ENCODE peak calls at places on chromosomes 7 and 10, in seven cellular contexts. U, D, A, T, N, C and K are unnamed samples.

GRCh38 chr10:131678171-131678570 is 222.6 kb upstream of the PPP2R2D start:
- DNase-seq in U (no peak), D (peak), A (no peak), T (no peak), N (no peak), C (no peak), K (no peak)

GRCh38 chr7:48390381-48391327 is 219.4 kb downstream of the ABCA13 start:
- DNase-seq in U (no peak), D (no peak), A (no peak), T (no peak), N (no peak), C (no peak), K (no peak)

GRCh38 chr10:46539596-46540411 is 16.7 kb downstream of the GPRIN2 start:
- DNase-seq in U (peak), D (no peak), A (no peak), T (peak), N (no peak), C (peak), K (no peak)

GRCh38 chr7:126993626-126994213 is 259.0 kb downstream of the GRM8 start:
- DNase-seq in U (no peak), D (no peak), A (no peak), T (no peak), N (no peak), C (no peak), K (no peak)

GRCh38 chr10:30587522-30588031 is 42.0 kb downstream of the LYZL2 start:
- DNase-seq in U (no peak), D (no peak), A (peak), T (no peak), N (peak), C (peak), K (no peak)

GRCh38 chr10:100353770-100354485 is 6.9 kb downstream of the SCD start:
- DNase-seq in U (no peak), D (no peak), A (no peak), T (no peak), N (no peak), C (no peak), K (no peak)

GRCh38 chr10:6033954-6034353 is 28.2 kb downstream of the IL2RA start:
- DNase-seq in U (no peak), D (no peak), A (peak), T (peak), N (no peak), C (no peak), K (no peak)

GRCh38 chr7:34060548-34060947 is 155.2 kb downstream of the BMPER start:
- DNase-seq in U (no peak), D (no peak), A (no peak), T (peak), N (no peak), C (no peak), K (no peak)

GRCh38 chr10:13120786-13121499 is 21.0 kb downstream of the OPTN start:
- DNase-seq in U (no peak), D (no peak), A (no peak), T (no peak), N (no peak), C (no peak), K (no peak)

GRCh38 chr10:103776878-103777591 is 78.3 kb downstream of the SH3PXD2A start:
- DNase-seq in U (no peak), D (peak), A (no peak), T (peak), N (peak), C (peak), K (no peak)

GRCh38 chr10:21135396-21135973 is 238.4 kb upstream of the NEBL start:
- DNase-seq in U (no peak), D (no peak), A (no peak), T (peak), N (no peak), C (no peak), K (no peak)

GRCh38 chr10:86953747-86954680 is 3.4 kb downstream of the MMRN2 start:
- DNase-seq in U (no peak), D (peak), A (peak), T (peak), N (peak), C (no peak), K (no peak)

GRCh38 chr10:97684866-97685394 is 2.1 kb downstream of the AVPI1 start:
- DNase-seq in U (no peak), D (no peak), A (no peak), T (no peak), N (no peak), C (no peak), K (no peak)

GRCh38 chr7:157117796-157118195 is 20.9 kb upstream of the UBE3C start:
- DNase-seq in U (no peak), D (no peak), A (no peak), T (no peak), N (no peak), C (no peak), K (no peak)

GRCh38 chr10:86520871-86521619 is 547 bp downstream of the WAPL start:
- DNase-seq in U (peak), D (peak), A (peak), T (peak), N (peak), C (peak), K (peak)

GRCh38 chr10:5684971-5685763 is 529 bp downstream of the TASOR2 start:
- DNase-seq in U (peak), D (peak), A (peak), T (peak), N (peak), C (peak), K (peak)

GRCh38 chr7:148672041-148672440 is 26.7 kb upstream of the CUL1 start:
- DNase-seq in U (no peak), D (no peak), A (no peak), T (no peak), N (no peak), C (no peak), K (no peak)

GRCh38 chr7:28149291-28150101 is 31.1 kb downstream of the JAZF1 start:
- DNase-seq in U (no peak), D (no peak), A (no peak), T (no peak), N (no peak), C (no peak), K (no peak)

GRCh38 chr10:110206988-110207804 is at the start of gene MXI1:
- DNase-seq in U (peak), D (peak), A (peak), T (peak), N (peak), C (peak), K (no peak)

GRCh38 chr10:63376560-63377304 is 89.0 kb downstream of the JMJD1C start:
- DNase-seq in U (no peak), D (no peak), A (no peak), T (peak), N (no peak), C (no peak), K (no peak)
- H3K27ac ChIP-seq in U (no peak), D (no peak), A (no peak), T (peak), N (no peak), C (no peak), K (no peak)

GRCh38 chr10:124628676-124629021 is 115.5 kb downstream of the FAM53B start:
- DNase-seq in U (no peak), D (no peak), A (no peak), T (no peak), N (no peak), C (no peak), K (no peak)
- H3K27ac ChIP-seq in U (no peak), D (no peak), A (peak), T (no peak), N (peak), C (no peak), K (no peak)

DNA sequence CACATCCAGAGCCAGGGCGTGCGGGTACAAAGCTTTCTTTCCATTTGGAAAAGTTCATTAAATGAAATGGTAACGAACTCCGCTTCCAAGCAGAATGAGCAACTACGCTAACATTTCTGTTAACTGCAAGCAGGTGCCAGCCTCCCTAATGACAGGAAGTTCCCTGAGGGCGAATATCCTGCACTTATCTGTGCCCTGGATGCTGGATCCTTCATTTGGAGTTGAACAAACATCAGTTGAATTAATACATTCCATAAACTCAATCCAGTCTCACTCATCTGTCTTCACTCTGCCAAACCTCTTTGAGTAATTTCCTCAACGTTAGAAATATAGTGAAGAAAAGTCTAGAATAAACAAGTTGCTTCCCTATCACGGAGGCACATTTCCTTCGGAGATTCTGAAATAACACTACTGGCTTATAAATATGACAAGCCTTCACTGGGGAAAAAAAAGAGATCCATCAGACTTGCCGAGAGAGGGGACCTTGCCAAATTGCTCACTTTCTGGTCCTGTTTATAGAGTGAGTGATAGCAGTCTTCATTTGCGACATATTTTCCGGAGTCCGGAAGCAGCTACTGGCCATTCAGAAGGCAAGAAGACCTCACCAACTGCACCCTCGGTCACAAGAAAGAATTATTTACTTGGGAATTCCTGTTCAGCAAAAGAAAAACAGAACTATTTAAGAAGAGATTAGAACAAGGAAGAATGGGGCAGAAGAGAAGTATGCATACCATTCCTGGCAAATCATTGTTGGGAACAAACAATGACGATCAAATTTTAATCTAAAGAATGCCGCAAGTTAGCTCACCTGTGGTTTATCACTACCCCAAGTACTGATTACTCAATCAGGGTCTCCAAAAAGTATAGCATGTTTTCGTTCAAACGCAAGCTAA is 196.4 kb downstream of the FAM107B start:
- DNase-seq in U (no peak), D (no peak), A (no peak), T (peak), N (no peak), C (no peak), K (no peak)
- H3K27ac ChIP-seq in U (no peak), D (no peak), A (peak), T (peak), N (peak), C (peak), K (no peak)

DNA sequence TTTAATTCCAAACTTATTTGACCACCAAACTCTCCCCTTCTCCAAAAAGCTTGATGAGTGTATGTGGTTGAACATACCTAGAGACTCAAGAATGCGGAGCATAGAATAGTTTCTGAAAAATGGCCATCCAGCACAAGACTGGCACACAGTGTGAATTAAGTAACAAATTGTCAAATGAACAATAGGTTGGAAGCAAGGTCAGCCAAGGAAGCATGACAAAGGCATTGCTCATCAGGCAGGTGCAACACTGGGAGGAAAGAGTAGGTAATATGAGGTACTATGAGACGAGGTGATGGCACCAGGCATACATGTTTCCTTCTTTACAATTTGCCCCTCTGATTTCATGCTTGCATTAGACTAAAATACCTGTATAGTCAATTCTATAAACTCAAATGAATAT is 73.7 kb downstream of the DKK1 start:
- DNase-seq in U (no peak), D (no peak), A (no peak), T (peak), N (no peak), C (no peak), K (no peak)
- H3K27ac ChIP-seq in U (no peak), D (no peak), A (no peak), T (no peak), N (no peak), C (no peak), K (no peak)

GRCh38 chr7:14385074-14385473 is 395.6 kb upstream of the ETV1 start:
- DNase-seq in U (no peak), D (no peak), A (no peak), T (no peak), N (no peak), C (no peak), K (no peak)
- H3K27ac ChIP-seq in U (no peak), D (no peak), A (no peak), T (no peak), N (no peak), C (no peak), K (no peak)